ENCODE peak calls at places on chromosome 16, in ten cellular contexts. Y is uterus, S is body of pancreas, L is left lung, O is endodermal cell, P is MM.1S, Q is cardiac fibroblast, B is H1, R is mammary epithelial cell, V is fibroblast of pulmonary artery. E is an unnamed sample.

GRCh38 chr16:27189335-27189972 is 13.9 kb upstream of the KDM8 start:
- DNase-seq in P (peak), B (no peak), S (peak), O (peak), Q (no peak), Y (no peak), L (no peak), V (no peak), R (no peak), E (peak)

GRCh38 chr16:46974352-46974751 is 878 bp upstream of the DNAJA2 start:
- DNase-seq in L (no peak), B (no peak), V (no peak), Q (peak), Y (no peak), P (peak), O (peak), S (no peak), R (no peak), E (no peak)

GRCh38 chr16:73743665-73744496 is 552.7 kb upstream of the PSMD7 start:
- DNase-seq in Y (no peak), R (no peak), B (no peak), O (peak), Q (no peak), L (no peak), P (no peak), S (no peak), V (no peak), E (no peak)

GRCh38 chr16:4142268-4142667 is 26.0 kb upstream of the ADCY9 start:
- DNase-seq in Q (no peak), O (no peak), P (no peak), R (no peak), S (no peak), Y (no peak), B (no peak), V (no peak), L (no peak), E (no peak)

GRCh38 chr16:86725401-86725800 is 147.1 kb downstream of the FOXL1 start:
- DNase-seq in Q (no peak), B (no peak), L (no peak), V (no peak), Y (no peak), O (no peak), R (no peak), P (no peak), S (no peak), E (no peak)

GRCh38 chr16:67672739-67673662 is 6.4 kb downstream of the C16orf86 start:
- DNase-seq in Y (peak), L (peak), Q (peak), O (peak), B (no peak), V (peak), S (peak), P (peak), R (peak), E (peak)

GRCh38 chr16:20166531-20167235 is 93.0 kb upstream of the GPR139 start:
- DNase-seq in B (no peak), Y (no peak), L (no peak), R (no peak), P (no peak), S (no peak), V (peak), Q (no peak), O (no peak), E (no peak)

GRCh38 chr16:19071811-19072777 is 4.7 kb downstream of the COQ7 start:
- DNase-seq in B (no peak), O (peak), L (no peak), R (peak), P (peak), V (peak), S (peak), Q (peak), Y (no peak), E (peak)

GRCh38 chr16:68754117-68754792 is 17.2 kb downstream of the CDH1 start:
- DNase-seq in Y (no peak), S (no peak), O (no peak), L (no peak), B (no peak), V (no peak), Q (no peak), P (no peak), R (peak), E (no peak)

GRCh38 chr16:67236551-67237395 is 9.8 kb downstream of the TMEM208 start:
- DNase-seq in B (peak), R (peak), Y (peak), S (peak), L (peak), O (peak), V (peak), P (peak), Q (peak), E (peak)

GRCh38 chr16:4693956-4694663 is 748 bp downstream of the NUDT16L1 start:
- DNase-seq in O (peak), R (peak), Y (peak), P (peak), V (peak), B (no peak), S (peak), Q (peak), L (peak), E (peak)

GRCh38 chr16:87323727-87324410 is 6.7 kb upstream of the C16orf95 start:
- DNase-seq in S (no peak), B (no peak), L (no peak), O (no peak), V (no peak), R (no peak), Q (no peak), P (no peak), Y (peak), E (no peak)

GRCh38 chr16:69762843-69763556 is 868 bp downstream of the WWP2 start:
- DNase-seq in R (peak), Q (peak), B (no peak), O (no peak), P (peak), V (peak), S (no peak), L (no peak), Y (no peak), E (no peak)

GRCh38 chr16:29988346-29989075 is 6.9 kb downstream of the HIRIP3 start:
- DNase-seq in S (no peak), B (no peak), O (no peak), P (no peak), V (no peak), Y (no peak), L (peak), Q (no peak), R (no peak), E (no peak)

GRCh38 chr16:66248096-66248495 is 118.4 kb upstream of the CDH5 start:
- DNase-seq in S (peak), Y (peak), P (no peak), L (no peak), O (no peak), Q (peak), R (no peak), V (peak), B (no peak), E (no peak)

GRCh38 chr16:15033309-15033707 is 22.6 kb downstream of the NTAN1 start:
- DNase-seq in R (no peak), Q (no peak), O (peak), Y (no peak), L (no peak), P (no peak), S (no peak), V (no peak), B (no peak), E (peak)

GRCh38 chr16:15035163-15035729 is 20.6 kb downstream of the NTAN1 start:
- DNase-seq in V (no peak), B (no peak), P (peak), Y (no peak), L (no peak), O (no peak), S (no peak), Q (no peak), R (no peak), E (no peak)

GRCh38 chr16:15037003-15037402 is 18.9 kb downstream of the NTAN1 start:
- DNase-seq in Q (no peak), R (no peak), L (no peak), V (no peak), O (no peak), B (no peak), P (peak), Y (no peak), S (no peak), E (no peak)

GRCh38 chr16:15032547-15033308 is 23.1 kb downstream of the NTAN1 start:
- DNase-seq in O (peak), B (no peak), L (no peak), S (no peak), Q (peak), R (no peak), V (peak), Y (no peak), P (peak), E (no peak)

DNA sequence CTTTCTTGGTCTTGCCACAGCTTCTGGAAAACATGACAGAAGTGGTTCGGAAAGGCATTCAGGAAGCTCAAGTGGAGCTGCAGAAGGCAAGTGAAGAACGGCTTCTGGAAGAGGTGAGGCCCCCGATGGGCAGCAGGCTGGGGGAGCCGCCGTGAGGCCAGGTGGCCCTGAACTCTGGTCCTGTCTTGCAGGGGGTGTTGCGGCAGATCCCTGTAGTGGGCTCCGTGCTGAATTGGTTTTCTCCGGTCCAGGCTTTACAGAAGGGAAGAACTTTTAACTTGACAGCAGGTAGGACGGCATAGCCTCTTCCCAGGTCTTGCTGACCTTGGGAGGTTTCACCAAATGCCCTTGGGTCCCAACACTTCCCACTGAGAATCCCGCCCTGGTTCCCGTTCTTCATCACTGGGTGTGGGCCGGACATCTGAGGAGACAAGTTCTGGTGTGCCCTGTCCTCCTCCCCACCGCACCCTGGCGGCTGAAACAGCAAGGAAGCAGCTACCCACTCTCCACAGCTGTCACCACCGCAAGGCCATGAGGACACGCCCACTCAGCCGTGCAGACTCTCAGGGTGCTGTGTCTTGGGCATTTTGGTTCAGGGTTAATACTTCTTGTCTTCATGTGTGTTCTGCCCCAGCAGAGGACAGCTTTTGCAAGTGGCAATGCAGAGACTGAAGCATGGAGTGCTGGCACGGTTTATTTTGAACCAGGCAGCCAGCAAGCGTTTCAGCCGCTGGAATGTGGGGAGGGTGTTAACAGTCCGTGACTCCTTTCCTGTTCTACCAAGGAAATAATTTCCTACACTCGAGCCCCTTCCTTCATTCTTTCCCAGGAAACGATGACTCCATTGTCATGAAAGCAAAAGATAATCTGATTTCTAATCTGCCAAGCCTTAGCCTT is 21.4 kb downstream of the NTAN1 start:
- DNase-seq in Y (no peak), L (no peak), Q (peak), P (no peak), B (no peak), O (no peak), S (no peak), R (no peak), V (peak), E (no peak)
- TF ChIP-seq CTCF in Y (no peak), L (no peak), Q (no peak), P (no peak), B (no peak), O (no peak), S (no peak), R (no peak), V (peak), E (no peak)

DNA sequence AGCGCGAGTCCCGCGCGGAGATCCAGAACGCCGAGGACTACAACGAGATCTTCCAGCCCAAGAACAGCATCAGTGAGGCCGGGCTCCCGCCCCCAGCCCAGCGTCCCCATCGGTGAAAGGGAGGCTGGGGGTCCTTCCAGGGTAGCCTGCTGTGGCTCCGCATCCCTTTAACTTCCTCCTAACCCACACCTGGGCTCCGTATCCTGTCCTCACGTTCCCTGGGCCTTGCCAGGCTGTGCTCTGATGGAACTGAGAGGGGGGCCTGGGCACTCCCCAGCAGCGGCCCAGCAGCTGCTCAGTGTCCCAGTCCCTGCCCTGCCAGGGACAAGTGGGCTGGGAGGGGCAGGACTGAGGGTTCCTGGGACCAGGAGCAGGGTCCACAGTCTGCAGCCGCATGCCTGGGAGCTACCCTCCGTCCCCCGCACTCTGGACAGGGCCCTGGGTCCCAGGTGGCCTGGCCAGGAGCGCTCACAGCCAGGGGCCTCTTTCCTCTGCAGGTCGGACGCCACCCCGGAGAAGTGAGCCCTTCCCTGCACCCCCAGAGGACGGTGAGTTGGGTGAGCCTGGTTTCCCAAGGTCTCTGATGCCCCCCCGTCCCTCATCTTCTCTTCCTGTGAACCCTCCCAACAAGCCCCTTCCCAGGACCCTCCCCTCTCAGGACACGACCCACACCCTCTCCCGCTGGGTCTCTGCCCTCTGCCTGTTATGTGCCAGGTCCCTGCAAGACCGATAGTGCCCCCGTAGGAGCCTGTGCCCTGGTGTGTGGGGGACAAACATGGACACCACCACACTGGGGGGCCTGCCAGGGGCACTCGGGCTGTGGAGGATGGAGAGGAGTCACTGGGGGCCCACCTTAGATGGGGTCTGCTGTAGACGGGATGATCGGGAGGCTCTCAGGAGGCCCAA is 18.1 kb downstream of the KATNB1 start:
- DNase-seq in Q (no peak), V (no peak), O (no peak), R (no peak), Y (no peak), P (no peak), B (no peak), L (no peak), S (no peak), E (no peak)
- H3K4me3 ChIP-seq in Q (no peak), V (no peak), O (no peak), R (no peak), Y (no peak), P (no peak), B (no peak), L (no peak), S (no peak), E (no peak)

GRCh38 chr16:719815-720506 is 985 bp upstream of the ANTKMT start:
- DNase-seq in Q (no peak), R (no peak), O (peak), V (no peak), Y (no peak), P (no peak), S (no peak), L (no peak), B (no peak), E (no peak)
- TF ChIP-seq CTCF in Q (peak), R (peak), O (no peak), V (peak), Y (no peak), P (peak), S (no peak), L (no peak), B (no peak), E (no peak)

DNA sequence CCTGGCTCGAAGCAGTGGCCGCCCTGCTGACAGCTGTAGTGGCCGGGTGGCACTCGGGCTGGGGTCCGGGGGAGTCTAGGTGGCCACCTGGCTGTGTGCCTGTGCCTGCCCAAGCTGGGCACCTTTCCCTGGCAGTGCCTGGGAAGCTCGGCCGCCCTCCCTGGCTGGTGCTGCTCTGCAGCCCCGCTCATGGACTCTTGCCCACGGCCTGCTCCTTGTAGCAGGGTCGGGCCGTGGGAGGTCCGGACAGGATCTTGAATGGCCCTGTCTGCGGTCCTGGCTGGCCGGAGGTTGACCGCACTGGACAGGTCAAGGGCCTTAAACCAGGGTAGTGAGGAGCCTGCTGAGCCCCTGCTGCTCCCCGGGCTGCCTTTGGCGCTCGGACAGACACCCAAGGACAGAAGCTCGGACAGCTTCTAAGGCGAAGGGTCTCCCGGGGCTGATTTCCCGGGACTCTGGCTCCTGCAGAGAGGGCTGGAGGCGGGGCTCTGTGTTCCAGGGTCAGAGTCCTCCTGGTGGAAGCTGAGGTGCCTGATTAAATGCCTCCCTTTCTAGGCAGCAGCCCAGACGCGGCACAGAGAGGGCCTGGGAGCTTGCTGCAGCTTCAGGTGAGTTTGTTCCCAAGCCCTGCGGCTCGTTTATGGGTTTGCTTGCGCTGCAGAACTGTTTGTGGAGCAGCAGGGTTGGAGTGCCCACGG is 6.0 kb downstream of the CAPN15 start:
- DNase-seq in L (no peak), B (no peak), V (no peak), O (peak), P (no peak), Y (no peak), Q (no peak), R (no peak), S (peak), E (peak)
- H3K4me3 ChIP-seq in L (no peak), B (no peak), V (no peak), O (no peak), P (no peak), Y (no peak), Q (no peak), R (no peak), S (no peak), E (peak)

GRCh38 chr16:88755745-88756443 is 29.1 kb downstream of the PIEZO1 start:
- DNase-seq in P (no peak), R (no peak), L (no peak), S (no peak), O (no peak), V (no peak), Y (no peak), Q (no peak), B (no peak), E (no peak)
- TF ChIP-seq CTCF in P (no peak), R (no peak), L (no peak), S (no peak), O (peak), V (no peak), Y (no peak), Q (no peak), B (no peak), E (no peak)

GRCh38 chr16:14529010-14529669 is 100.9 kb downstream of the PARN start:
- DNase-seq in B (peak), Q (peak), P (peak), V (peak), L (no peak), Y (peak), R (peak), O (peak), S (peak), E (peak)
- H3K4me3 ChIP-seq in B (peak), Q (no peak), P (no peak), V (no peak), L (no peak), Y (peak), R (no peak), O (no peak), S (no peak), E (no peak)

GRCh38 chr16:21301895-21302291 is 23.8 kb upstream of the CRYM start:
- DNase-seq in O (no peak), Y (no peak), B (no peak), L (no peak), Q (no peak), P (no peak), V (peak), R (no peak), S (no peak), E (no peak)

GRCh38 chr16:21302454-21302853 is 24.4 kb upstream of the CRYM start:
- DNase-seq in S (no peak), V (peak), L (no peak), Q (peak), P (no peak), B (no peak), O (peak), Y (no peak), R (peak), E (no peak)

GRCh38 chr16:21300309-21301167 is 22.4 kb upstream of the CRYM start:
- DNase-seq in B (peak), O (peak), L (peak), Q (peak), S (peak), R (peak), V (peak), P (peak), Y (peak), E (peak)

GRCh38 chr16:21302898-21303528 is 24.9 kb upstream of the CRYM start:
- DNase-seq in O (no peak), Y (no peak), P (no peak), L (no peak), Q (peak), S (no peak), R (peak), V (peak), B (no peak), E (no peak)

DNA sequence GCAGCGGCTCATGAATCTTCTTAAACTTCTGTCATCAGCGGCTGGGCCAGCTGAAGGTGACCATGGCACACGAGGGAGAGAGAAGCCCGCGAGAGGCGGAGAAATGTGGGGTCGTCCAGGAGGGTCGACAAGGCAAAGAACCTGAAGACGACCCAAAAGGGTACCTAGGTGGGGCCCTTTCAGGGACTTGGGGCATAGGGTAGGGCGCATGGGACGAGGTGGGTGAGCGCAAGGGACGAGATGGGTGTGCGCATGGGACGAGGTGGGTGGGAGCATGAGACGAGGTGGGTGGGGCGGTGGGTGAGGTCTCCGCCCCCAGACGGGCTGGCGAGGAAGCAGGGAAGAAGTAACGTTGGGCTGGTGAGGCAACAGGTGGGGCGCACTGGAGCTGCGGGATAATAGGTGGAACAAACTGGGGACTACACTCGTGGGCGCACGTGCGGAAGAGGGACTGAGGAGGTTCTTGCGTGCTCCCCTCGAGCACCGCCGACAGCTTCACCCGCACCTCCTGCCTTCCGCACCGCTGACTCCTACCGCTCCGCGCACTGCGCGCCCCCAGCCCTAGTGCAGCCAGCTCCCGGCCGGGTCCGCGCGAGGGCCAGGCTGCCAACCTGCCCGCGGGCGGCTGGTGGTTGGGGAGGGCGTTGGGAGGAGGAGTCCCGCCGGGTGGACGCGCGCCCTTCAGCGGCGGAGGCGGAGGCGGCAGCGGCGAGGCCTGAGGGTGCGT is 23.2 kb upstream of the CRYM start:
- DNase-seq in S (peak), V (peak), B (peak), R (peak), P (peak), L (peak), O (peak), Q (peak), Y (peak), E (peak)
- TF ChIP-seq CTCF in S (peak), V (no peak), B (peak), R (no peak), P (peak), L (no peak), O (peak), Q (no peak), Y (peak), E (peak)